ENCODE peak calls at places on chromosomes 4 and X, in seven cellular contexts. One of them, this sample, is unnamed.
A peak's percentile ranks its signal among the peaks of the same experiment; 100 is the strongest.

GRCh38 chr4:88881227-88881569 is 175.8 kb downstream of the FAM13A start:
- DNase-seq in Panc1: no peak
- DNase-seq in K562: no peak
- DNase-seq in SK-N-SH: no peak
- DNase-seq in HepG2: no peak
- DNase-seq in HCT116: no peak
- DNase-seq in GM23338: no peak
- DNase-seq in this sample: no peak

GRCh38 chr4:145909331-145909730 is 29.3 kb downstream of the ZNF827 start:
- DNase-seq in HCT116: no peak
- DNase-seq in GM23338: peak; percentile 91
- DNase-seq in SK-N-SH: peak; percentile 20
- DNase-seq in Panc1: no peak
- DNase-seq in K562: peak; percentile 55
- DNase-seq in HepG2: no peak
- DNase-seq in this sample: no peak

GRCh38 chrX:118976599-118977340 is 2.4 kb downstream of the LONRF3 start:
- DNase-seq in GM23338: no peak
- DNase-seq in K562: peak; percentile 44
- DNase-seq in Panc1: no peak
- DNase-seq in HCT116: no peak
- DNase-seq in SK-N-SH: peak; percentile 61
- DNase-seq in HepG2: no peak
- DNase-seq in this sample: no peak

GRCh38 chrX:87409113-87409841 is 108.3 kb upstream of the KLHL4 start:
- DNase-seq in SK-N-SH: no peak
- DNase-seq in HepG2: peak; percentile 15
- DNase-seq in K562: peak; percentile 10
- DNase-seq in Panc1: peak; percentile 77
- DNase-seq in HCT116: no peak
- DNase-seq in GM23338: no peak
- DNase-seq in this sample: no peak

GRCh38 chrX:47243351-47243750 is 10.5 kb downstream of the USP11 start:
- DNase-seq in K562: no peak
- DNase-seq in Panc1: no peak
- DNase-seq in GM23338: no peak
- DNase-seq in HCT116: no peak
- DNase-seq in SK-N-SH: no peak
- DNase-seq in HepG2: no peak
- DNase-seq in this sample: no peak

GRCh38 chrX:118350221-118350620 is 4.3 kb downstream of the WDR44 start:
- DNase-seq in SK-N-SH: no peak
- DNase-seq in HepG2: no peak
- DNase-seq in HCT116: no peak
- DNase-seq in GM23338: no peak
- DNase-seq in Panc1: no peak
- DNase-seq in K562: no peak
- DNase-seq in this sample: peak; percentile 13

GRCh38 chrX:148956352-148956751 is 455.9 kb downstream of the AFF2 start:
- DNase-seq in K562: no peak
- DNase-seq in GM23338: no peak
- DNase-seq in HepG2: no peak
- DNase-seq in Panc1: no peak
- DNase-seq in HCT116: no peak
- DNase-seq in SK-N-SH: no peak
- DNase-seq in this sample: no peak

GRCh38 chr4:94757192-94758140 is at the start of gene BMPR1B:
- DNase-seq in HepG2: no peak
- DNase-seq in GM23338: peak; percentile 60
- DNase-seq in K562: no peak
- DNase-seq in HCT116: no peak
- DNase-seq in Panc1: no peak
- DNase-seq in SK-N-SH: peak; percentile 82
- DNase-seq in this sample: no peak

GRCh38 chr4:818106-818921 is 7.6 kb downstream of the CPLX1 start:
- DNase-seq in K562: no peak
- DNase-seq in HepG2: no peak
- DNase-seq in GM23338: no peak
- DNase-seq in HCT116: no peak
- DNase-seq in Panc1: no peak
- DNase-seq in SK-N-SH: no peak
- DNase-seq in this sample: no peak
- H3K27me3 ChIP-seq in K562: peaks cover 30% of the 10 kb centered on the region
- H3K27me3 ChIP-seq in HepG2: peaks cover 70% of the 10 kb centered on the region
- H3K27me3 ChIP-seq in GM23338: peaks cover 44% of the 10 kb centered on the region
- H3K27me3 ChIP-seq in HCT116: no peaks in the 10 kb centered on the region
- H3K27me3 ChIP-seq in Panc1: no peaks in the 10 kb centered on the region
- H3K27me3 ChIP-seq in SK-N-SH: peaks cover 8% of the 10 kb centered on the region
- H3K27me3 ChIP-seq in this sample: peaks cover 7% of the 10 kb centered on the region

DNA sequence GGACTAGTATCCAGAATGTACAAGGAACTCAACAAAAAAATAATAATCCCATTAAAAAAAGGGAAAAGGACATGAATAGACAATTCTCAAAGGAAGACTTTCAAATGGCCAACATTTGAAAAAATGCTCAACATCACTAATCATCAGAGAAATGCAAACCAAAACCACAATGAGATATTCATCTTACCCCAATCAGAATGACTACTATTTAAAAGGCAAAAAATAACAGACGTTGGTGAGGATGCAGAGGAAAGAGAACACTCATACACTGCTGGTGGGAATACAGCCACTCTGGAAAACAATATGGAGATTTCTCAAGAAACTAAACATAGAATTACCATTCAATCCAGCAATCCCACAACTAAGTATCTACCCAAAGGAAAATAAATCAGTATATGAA is 133.1 kb downstream of the KDR start:
- DNase-seq in GM23338: no peak
- DNase-seq in HCT116: no peak
- DNase-seq in SK-N-SH: no peak
- DNase-seq in HepG2: no peak
- DNase-seq in Panc1: no peak
- DNase-seq in K562: no peak
- DNase-seq in this sample: no peak
- TF ChIP-seq REST in GM23338: no peak
- TF ChIP-seq REST in HCT116: no peak
- TF ChIP-seq REST in SK-N-SH: no peak
- TF ChIP-seq REST in HepG2: no peak
- TF ChIP-seq REST in Panc1: no peak
- TF ChIP-seq REST in K562: no peak
- TF ChIP-seq REST in this sample: no peak

DNA sequence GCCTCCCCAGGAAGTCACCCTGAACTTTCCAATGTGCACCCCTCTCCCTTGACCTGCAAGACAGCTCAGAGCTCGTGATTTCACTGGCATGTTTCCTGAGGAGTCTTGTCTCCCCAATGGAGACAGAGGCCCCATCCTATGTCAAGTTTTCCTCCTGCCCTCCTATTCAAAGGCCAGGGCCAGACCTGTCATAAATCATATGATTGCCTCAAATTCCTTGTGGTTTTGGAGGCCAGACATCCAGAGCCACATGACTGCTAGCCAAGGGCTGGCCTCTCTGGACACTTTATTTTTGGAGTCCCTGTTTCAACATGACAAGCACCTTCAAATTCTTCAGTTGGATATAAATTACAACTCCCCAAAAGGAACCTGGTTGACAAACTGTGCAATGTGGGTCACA is 76.0 kb upstream of the TFDP3 start:
- DNase-seq in SK-N-SH: no peak
- DNase-seq in GM23338: no peak
- DNase-seq in HepG2: no peak
- DNase-seq in K562: no peak
- DNase-seq in Panc1: no peak
- DNase-seq in HCT116: no peak
- DNase-seq in this sample: no peak
- H3K27me3 ChIP-seq in SK-N-SH: no peaks in the 10 kb centered on the region
- H3K27me3 ChIP-seq in GM23338: no peaks in the 10 kb centered on the region
- H3K27me3 ChIP-seq in HepG2: no peaks in the 10 kb centered on the region
- H3K27me3 ChIP-seq in K562: no peaks in the 10 kb centered on the region
- H3K27me3 ChIP-seq in Panc1: no peaks in the 10 kb centered on the region
- H3K27me3 ChIP-seq in HCT116: no peaks in the 10 kb centered on the region
- H3K27me3 ChIP-seq in this sample: no peaks in the 10 kb centered on the region

GRCh38 chr4:83362492-83363329 is 28.1 kb upstream of the HPSE start:
- DNase-seq in GM23338: peak; percentile 33
- DNase-seq in SK-N-SH: peak; percentile 10
- DNase-seq in K562: no peak
- DNase-seq in Panc1: no peak
- DNase-seq in HCT116: no peak
- DNase-seq in HepG2: peak; percentile 96
- DNase-seq in this sample: peak; percentile 4
- TF ChIP-seq REST in GM23338: no peak
- TF ChIP-seq REST in SK-N-SH: no peak
- TF ChIP-seq REST in K562: no peak
- TF ChIP-seq REST in Panc1: no peak
- TF ChIP-seq REST in HCT116: no peak
- TF ChIP-seq REST in HepG2: no peak
- TF ChIP-seq REST in this sample: no peak

GRCh38 chrX:618761-619450 is 11.7 kb upstream of the SHOX start:
- DNase-seq in SK-N-SH: no peak
- DNase-seq in GM23338: no peak
- DNase-seq in HepG2: no peak
- DNase-seq in Panc1: no peak
- DNase-seq in K562: no peak
- DNase-seq in HCT116: no peak
- DNase-seq in this sample: no peak
- H3K27me3 ChIP-seq in SK-N-SH: no peaks in the 10 kb centered on the region
- H3K27me3 ChIP-seq in GM23338: peaks cover 76% of the 10 kb centered on the region
- H3K27me3 ChIP-seq in HepG2: no peaks in the 10 kb centered on the region
- H3K27me3 ChIP-seq in Panc1: no peaks in the 10 kb centered on the region
- H3K27me3 ChIP-seq in K562: no peaks in the 10 kb centered on the region
- H3K27me3 ChIP-seq in HCT116: no peaks in the 10 kb centered on the region
- H3K27me3 ChIP-seq in this sample: peaks cover 14% of the 10 kb centered on the region

GRCh38 chr4:40307627-40308497 is 27.3 kb upstream of the CHRNA9 start:
- DNase-seq in K562: peak; percentile 29
- DNase-seq in HepG2: no peak
- DNase-seq in SK-N-SH: no peak
- DNase-seq in GM23338: peak; percentile 37
- DNase-seq in HCT116: no peak
- DNase-seq in Panc1: no peak
- DNase-seq in this sample: peak; percentile 91
- TF ChIP-seq REST in K562: no peak
- TF ChIP-seq REST in HepG2: no peak
- TF ChIP-seq REST in SK-N-SH: no peak
- TF ChIP-seq REST in GM23338: no peak
- TF ChIP-seq REST in HCT116: no peak
- TF ChIP-seq REST in Panc1: no peak
- TF ChIP-seq REST in this sample: no peak

DNA sequence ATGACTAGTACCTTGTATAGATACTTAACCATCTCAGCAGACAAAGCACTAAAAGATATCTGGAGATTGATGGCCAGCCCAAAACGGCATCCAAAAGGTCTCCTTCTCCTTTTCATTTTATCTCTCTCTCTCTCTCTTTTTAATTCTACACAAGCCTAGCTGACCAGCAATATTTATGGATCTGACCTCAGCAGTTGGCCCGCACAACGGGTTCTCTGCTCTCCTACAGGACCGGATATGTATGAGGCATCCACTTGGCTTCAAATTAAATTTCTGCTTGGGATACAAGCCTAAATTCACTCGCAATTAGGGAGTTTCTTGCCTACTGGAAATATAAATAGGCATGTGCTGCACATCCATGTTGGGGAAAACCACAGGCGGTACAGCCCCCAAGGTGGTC is 22.5 kb upstream of the CT55 start:
- DNase-seq in Panc1: no peak
- DNase-seq in GM23338: no peak
- DNase-seq in HCT116: no peak
- DNase-seq in SK-N-SH: no peak
- DNase-seq in HepG2: no peak
- DNase-seq in K562: no peak
- DNase-seq in this sample: no peak
- H3K27me3 ChIP-seq in Panc1: peaks cover 1% of the 10 kb centered on the region
- H3K27me3 ChIP-seq in GM23338: no peaks in the 10 kb centered on the region
- H3K27me3 ChIP-seq in HCT116: no peaks in the 10 kb centered on the region
- H3K27me3 ChIP-seq in SK-N-SH: peaks cover 11% of the 10 kb centered on the region
- H3K27me3 ChIP-seq in HepG2: no peaks in the 10 kb centered on the region
- H3K27me3 ChIP-seq in K562: no peaks in the 10 kb centered on the region
- H3K27me3 ChIP-seq in this sample: no peaks in the 10 kb centered on the region

GRCh38 chrX:102155806-102156179 is at the start of gene BEX5:
- DNase-seq in HCT116: no peak
- DNase-seq in HepG2: no peak
- DNase-seq in K562: peak; percentile 18
- DNase-seq in GM23338: peak; percentile 84
- DNase-seq in Panc1: no peak
- DNase-seq in SK-N-SH: peak; percentile 53
- DNase-seq in this sample: no peak

GRCh38 chrX:102154900-102155805 is 624 bp downstream of the BEX5 start:
- DNase-seq in Panc1: no peak
- DNase-seq in K562: no peak
- DNase-seq in HCT116: no peak
- DNase-seq in SK-N-SH: peak; percentile 9
- DNase-seq in GM23338: peak; percentile 11
- DNase-seq in HepG2: no peak
- DNase-seq in this sample: no peak

DNA sequence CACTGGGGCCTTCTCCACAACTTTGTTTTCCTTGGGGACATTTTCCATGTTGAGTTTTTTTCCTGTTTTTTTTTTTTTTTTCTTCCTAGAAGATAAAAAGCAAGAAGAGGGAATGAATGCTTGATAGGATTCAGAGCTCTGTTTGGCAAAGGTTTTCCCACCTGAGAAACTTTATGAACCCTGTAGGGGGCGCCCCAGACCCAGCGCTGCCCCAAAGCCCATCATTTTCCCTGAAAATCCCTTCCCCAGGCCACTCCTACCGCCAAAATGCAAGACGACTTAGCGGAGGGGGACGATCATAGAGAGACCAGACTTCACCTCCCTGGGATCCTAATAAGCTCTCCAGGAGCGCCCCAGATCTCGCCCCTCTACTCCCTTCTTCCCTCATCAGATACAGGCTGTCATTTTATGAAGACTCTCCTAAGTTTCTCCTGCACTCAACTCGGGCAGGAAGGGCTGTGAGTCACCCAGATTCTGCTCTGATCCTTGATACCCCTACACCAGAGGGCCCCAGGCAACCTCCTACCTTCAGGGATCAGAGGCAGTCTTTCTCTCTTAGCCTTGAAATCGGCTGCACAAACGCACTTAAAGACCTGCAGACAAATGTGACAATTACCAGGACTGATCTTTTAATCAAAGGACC is 1.4 kb downstream of the BEX5 start:
- DNase-seq in HepG2: no peak
- DNase-seq in HCT116: no peak
- DNase-seq in SK-N-SH: peak; percentile 16
- DNase-seq in K562: peak; percentile 11
- DNase-seq in Panc1: no peak
- DNase-seq in GM23338: peak; percentile 64
- DNase-seq in this sample: no peak
- TF ChIP-seq REST in HepG2: no peak
- TF ChIP-seq REST in HCT116: no peak
- TF ChIP-seq REST in SK-N-SH: no peak
- TF ChIP-seq REST in K562: no peak
- TF ChIP-seq REST in Panc1: no peak
- TF ChIP-seq REST in GM23338: no peak
- TF ChIP-seq REST in this sample: no peak